ENCODE peak calls at places on chromosomes 1 and 21, in ten cellular contexts. B, E, D, P, L, G, A, T, F and Q are unnamed samples.

GRCh38 chr1:186849824-186850223 is 21.1 kb downstream of the PLA2G4A start:
- DNase-seq in B (no peak), E (no peak), D (no peak), P (no peak), L (no peak), G (no peak), A (no peak), T (no peak), F (no peak), Q (peak)

GRCh38 chr1:38370716-38371504 is 324.3 kb upstream of the POU3F1 start:
- DNase-seq in B (no peak), E (no peak), D (no peak), P (no peak), L (peak), G (no peak), A (no peak), T (no peak), F (no peak), Q (no peak)

GRCh38 chr1:156908955-156909354 is 11.5 kb upstream of the LRRC71 start:
- DNase-seq in B (no peak), E (no peak), D (no peak), P (no peak), L (no peak), G (no peak), A (no peak), T (no peak), F (no peak), Q (no peak)

GRCh38 chr21:14285147-14285546 is 69.2 kb downstream of the RBM11 start:
- DNase-seq in B (no peak), E (no peak), D (no peak), P (no peak), L (no peak), G (no peak), A (no peak), T (no peak), F (no peak), Q (no peak)

GRCh38 chr1:68191717-68192116 is 40.6 kb downstream of the WLS start:
- DNase-seq in B (no peak), E (no peak), D (no peak), P (no peak), L (no peak), G (no peak), A (no peak), T (no peak), F (no peak), Q (no peak)

GRCh38 chr1:201391225-201391624 is 7.9 kb downstream of the LAD1 start:
- DNase-seq in B (no peak), E (no peak), D (no peak), P (no peak), L (no peak), G (no peak), A (no peak), T (no peak), F (no peak), Q (no peak)

GRCh38 chr1:221230605-221231004 is 351.4 kb downstream of the HLX start:
- DNase-seq in B (no peak), E (no peak), D (peak), P (no peak), L (no peak), G (no peak), A (peak), T (no peak), F (no peak), Q (no peak)

GRCh38 chr21:28632718-28633408 is 359.8 kb downstream of the LTN1 start:
- DNase-seq in B (no peak), E (no peak), D (peak), P (no peak), L (no peak), G (no peak), A (peak), T (no peak), F (no peak), Q (peak)

GRCh38 chr1:23344111-23344986 is at the start of gene HNRNPR:
- DNase-seq in B (peak), E (peak), D (peak), P (peak), L (peak), G (peak), A (peak), T (peak), F (peak), Q (peak)

GRCh38 chr1:9538669-9539164 is 548 bp upstream of the SLC25A33 start:
- DNase-seq in B (no peak), E (peak), D (no peak), P (no peak), L (no peak), G (peak), A (no peak), T (no peak), F (peak), Q (no peak)

GRCh38 chr1:36349241-36349671 is 25.8 kb upstream of the EVA1B start:
- DNase-seq in B (no peak), E (no peak), D (peak), P (peak), L (no peak), G (no peak), A (peak), T (peak), F (no peak), Q (peak)

GRCh38 chr1:31954607-31955283 is 16.6 kb upstream of the PTP4A2 start:
- DNase-seq in B (no peak), E (no peak), D (peak), P (peak), L (no peak), G (no peak), A (peak), T (peak), F (peak), Q (peak)

GRCh38 chr1:177077006-177077405 is 87.5 kb downstream of the ASTN1 start:
- DNase-seq in B (no peak), E (no peak), D (no peak), P (no peak), L (no peak), G (no peak), A (no peak), T (no peak), F (no peak), Q (no peak)

GRCh38 chr1:64162151-64162550 is 41.3 kb upstream of the UBE2U start:
- DNase-seq in B (no peak), E (no peak), D (no peak), P (no peak), L (no peak), G (no peak), A (no peak), T (no peak), F (no peak), Q (no peak)

GRCh38 chr1:62735491-62736171 is 47.4 kb upstream of the DOCK7 start:
- DNase-seq in B (no peak), E (no peak), D (peak), P (no peak), L (no peak), G (no peak), A (peak), T (no peak), F (no peak), Q (peak)

GRCh38 chr1:148334339-148335130 is 148.6 kb downstream of the PPIAL4G start:
- DNase-seq in B (peak), E (peak), D (peak), P (peak), L (peak), G (peak), A (peak), T (peak), F (peak), Q (peak)

GRCh38 chr1:227761621-227762230 is 26.5 kb downstream of the SNAP47 start:
- DNase-seq in B (no peak), E (no peak), D (no peak), P (no peak), L (no peak), G (no peak), A (no peak), T (peak), F (no peak), Q (no peak)

GRCh38 chr1:20361401-20361800 is 70.7 kb downstream of the VWA5B1 start:
- DNase-seq in B (no peak), E (no peak), D (no peak), P (no peak), L (no peak), G (no peak), A (peak), T (no peak), F (no peak), Q (no peak)

GRCh38 chr21:36419996-36420395 is 34.8 kb downstream of the CHAF1B start:
- DNase-seq in B (peak), E (peak), D (peak), P (peak), L (peak), G (peak), A (peak), T (peak), F (peak), Q (peak)

GRCh38 chr1:1407101-1407956 is at the start of gene MRPL20:
- DNase-seq in B (peak), E (peak), D (peak), P (peak), L (peak), G (peak), A (peak), T (peak), F (peak), Q (peak)

GRCh38 chr1:99849413-99849743 is 783 bp upstream of the AGL start:
- DNase-seq in B (no peak), E (no peak), D (peak), P (no peak), L (peak), G (peak), A (no peak), T (no peak), F (no peak), Q (peak)

GRCh38 chr1:31607360-31607759 is 10.1 kb upstream of the HCRTR1 start:
- DNase-seq in B (no peak), E (no peak), D (no peak), P (no peak), L (no peak), G (no peak), A (no peak), T (no peak), F (peak), Q (no peak)

GRCh38 chr1:145690587-145691558 is 16.3 kb downstream of the PDZK1 start:
- DNase-seq in B (no peak), E (peak), D (peak), P (peak), L (no peak), G (no peak), A (peak), T (no peak), F (no peak), Q (peak)

GRCh38 chr1:14440731-14441130 is 157.8 kb upstream of the KAZN start:
- DNase-seq in B (no peak), E (no peak), D (no peak), P (no peak), L (peak), G (no peak), A (no peak), T (no peak), F (no peak), Q (no peak)

GRCh38 chr1:211833174-211833820 is 2.7 kb upstream of the LPGAT1 start:
- DNase-seq in B (no peak), E (peak), D (no peak), P (no peak), L (no peak), G (no peak), A (no peak), T (no peak), F (no peak), Q (no peak)

GRCh38 chr1:248811514-248812490 is 13.9 kb downstream of the SH3BP5L start:
- DNase-seq in B (no peak), E (no peak), D (no peak), P (no peak), L (no peak), G (no peak), A (no peak), T (no peak), F (peak), Q (peak)

GRCh38 chr21:29656504-29657227 is 283.1 kb downstream of the GRIK1 start:
- DNase-seq in B (no peak), E (no peak), D (peak), P (no peak), L (peak), G (no peak), A (peak), T (no peak), F (no peak), Q (peak)

GRCh38 chr1:201205036-201205435 is 14.4 kb downstream of the IGFN1 start:
- DNase-seq in B (no peak), E (no peak), D (no peak), P (no peak), L (no peak), G (no peak), A (no peak), T (no peak), F (no peak), Q (no peak)

GRCh38 chr1:26287033-26287711 is 7.3 kb downstream of the SH3BGRL3 start:
- DNase-seq in B (peak), E (peak), D (peak), P (peak), L (no peak), G (no peak), A (no peak), T (no peak), F (no peak), Q (peak)

GRCh38 chr1:115558275-115558674 is 83.5 kb upstream of the VANGL1 start:
- DNase-seq in B (no peak), E (no peak), D (no peak), P (no peak), L (no peak), G (no peak), A (no peak), T (no peak), F (no peak), Q (no peak)

GRCh38 chr1:40901886-40902633 is 39.9 kb upstream of the CITED4 start:
- DNase-seq in B (no peak), E (no peak), D (peak), P (no peak), L (no peak), G (no peak), A (peak), T (peak), F (no peak), Q (peak)